ENCODE peak calls at places on chromosomes 4 and X, in eight cellular contexts. U is lower lobe of right lung, W is K562, R is A549, Y is OCI-LY7, K is kidney, Z is right lobe of liver, P is endothelial cell of umbilical vein. F is an unnamed sample. For H3K4me1, the result is how much of the 10 kb centered on the place peaks cover.

GRCh38 chr4:184616633-184617471 is 32.4 kb downstream of the CASP3 start:
- DNase-seq in K (no peak), R (no peak), U (no peak), P (no peak), Y (no peak), Z (no peak), W (no peak), F (no peak)

GRCh38 chr4:38681283-38682066 is 17.5 kb downstream of the KLF3 start:
- DNase-seq in W (no peak), R (no peak), U (no peak), Y (no peak), K (no peak), Z (no peak), P (no peak), F (no peak)

GRCh38 chr4:41428941-41429669 is 108.9 kb upstream of the LIMCH1 start:
- DNase-seq in Z (no peak), Y (no peak), K (no peak), W (no peak), R (no peak), P (no peak), U (no peak), F (no peak)

GRCh38 chr4:176259330-176260090 is 9.5 kb downstream of the ASB5 start:
- DNase-seq in U (no peak), K (no peak), W (no peak), Y (no peak), P (no peak), Z (no peak), R (no peak), F (no peak)

GRCh38 chr4:39319678-39320077 is 46.5 kb downstream of the RFC1 start:
- DNase-seq in K (no peak), Y (no peak), P (peak), Z (no peak), W (no peak), R (peak), U (no peak), F (no peak)

GRCh38 chrX:45771560-45772340 is 571.1 kb upstream of the DIPK2B start:
- DNase-seq in Y (no peak), W (no peak), K (peak), R (no peak), P (peak), U (peak), Z (no peak), F (peak)

GRCh38 chrX:6371353-6371752 is 142.7 kb upstream of the NLGN4X start:
- DNase-seq in P (no peak), W (no peak), Y (no peak), U (no peak), Z (no peak), K (no peak), R (no peak), F (no peak)

GRCh38 chr4:173217727-173218126 is 49.1 kb downstream of the GALNT7 start:
- DNase-seq in Z (no peak), U (no peak), Y (no peak), R (no peak), W (peak), K (no peak), P (peak), F (no peak)

GRCh38 chr4:94469221-94469784 is 17.6 kb downstream of the PDLIM5 start:
- DNase-seq in P (peak), Z (no peak), R (no peak), K (no peak), W (no peak), Y (no peak), U (no peak), F (no peak)

GRCh38 chrX:106997611-106998010 is 2.4 kb downstream of the MORC4 start:
- DNase-seq in Z (no peak), R (no peak), W (no peak), P (no peak), K (no peak), Y (no peak), U (no peak), F (no peak)

GRCh38 chrX:17632942-17633341 is 104.4 kb upstream of the SCML1 start:
- DNase-seq in R (no peak), Y (no peak), K (no peak), U (no peak), P (peak), Z (no peak), W (no peak), F (no peak)

GRCh38 chr4:7347981-7348380 is 86.7 kb downstream of the PSAPL1 start:
- DNase-seq in P (no peak), Y (no peak), R (peak), U (no peak), Z (no peak), K (no peak), W (no peak), F (no peak)

GRCh38 chr4:153782567-153782966 is 6.3 kb downstream of the SFRP2 start:
- DNase-seq in U (no peak), W (no peak), R (no peak), Z (no peak), Y (no peak), K (no peak), P (no peak), F (no peak)

GRCh38 chr4:157389751-157390150 is 169.2 kb downstream of the GRIA2 start:
- DNase-seq in R (no peak), Z (no peak), W (no peak), K (no peak), P (peak), U (no peak), Y (no peak), F (no peak)

DNA sequence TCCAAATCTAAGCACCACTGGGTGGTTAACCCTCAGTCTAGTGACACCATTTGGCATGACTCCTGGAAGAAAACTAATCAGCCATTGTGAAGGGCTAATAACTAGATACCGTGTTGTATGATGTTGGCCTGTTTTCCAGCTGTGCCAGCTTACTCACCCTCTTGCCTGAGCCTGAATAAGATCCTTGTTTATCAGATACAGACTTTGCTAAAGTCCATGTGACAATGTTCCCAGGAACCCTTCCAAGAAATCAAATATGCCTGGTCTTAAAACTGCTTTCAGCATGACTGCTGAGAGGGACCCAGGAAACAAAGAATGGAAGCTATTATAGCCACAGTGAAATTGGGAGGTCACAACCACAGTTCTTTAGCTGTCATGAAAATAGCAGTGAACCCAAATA is 640.8 kb upstream of the INTU start:
- DNase-seq in P (no peak), Z (no peak), W (no peak), R (no peak), Y (no peak), U (no peak), K (no peak), F (no peak)
- H3K4me1 ChIP-seq in P (under half), Z (under half), W (under half), R (under half), Y (under half), U (under half), K (under half), F (under half)

DNA sequence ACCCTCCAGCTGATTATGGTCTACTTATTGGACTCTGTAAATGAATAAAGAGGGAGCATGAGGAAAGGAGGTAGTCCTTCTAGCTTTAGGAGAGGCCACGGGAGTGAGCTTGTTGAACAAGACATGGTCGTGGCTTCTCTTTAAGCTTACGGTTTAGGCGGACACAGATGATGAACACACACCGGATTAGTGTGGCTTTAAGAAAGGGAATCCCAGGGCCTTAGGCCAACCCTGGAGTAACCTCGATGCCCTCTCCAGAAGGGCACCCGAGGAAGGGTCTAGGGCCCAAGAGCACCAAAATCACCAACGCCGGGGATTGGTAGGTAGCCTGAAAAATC is 39.4 kb downstream of the ERVMER34-1 start:
- DNase-seq in P (no peak), Z (no peak), W (no peak), R (no peak), K (no peak), U (no peak), Y (no peak), F (no peak)
- H3K4me3 ChIP-seq in P (peak), Z (peak), W (peak), R (peak), K (peak), U (peak), Y (peak), F (peak)

DNA sequence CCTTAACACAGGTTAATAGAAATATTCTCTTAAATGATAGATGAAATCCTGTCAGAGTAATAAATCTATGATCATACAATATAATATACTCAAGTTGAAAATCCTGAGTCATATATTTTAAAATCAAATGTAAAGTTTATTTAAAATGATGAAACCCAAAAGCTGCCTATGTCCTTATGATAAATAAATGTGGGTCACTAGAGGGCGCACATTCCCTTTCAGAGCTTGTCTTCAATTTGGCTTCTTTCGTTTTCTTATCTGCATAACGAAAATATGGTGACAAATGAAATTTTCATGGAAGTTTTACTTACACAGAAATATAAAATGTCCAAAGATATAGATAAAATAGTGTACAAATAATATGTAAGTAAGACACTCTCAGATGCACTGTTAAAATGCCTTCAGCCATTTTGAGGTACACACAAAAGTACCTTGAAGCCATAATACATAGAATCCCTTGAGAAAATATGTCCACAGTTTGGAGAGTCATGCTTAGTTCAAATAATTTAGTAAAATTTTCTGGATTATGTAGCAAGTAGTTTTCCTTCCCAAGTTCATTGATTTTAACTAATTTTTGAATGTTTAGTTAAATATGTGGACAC is 680.4 kb downstream of the DMD start:
- DNase-seq in K (no peak), Z (no peak), W (peak), R (no peak), P (peak), Y (peak), U (no peak), F (no peak)
- TF ChIP-seq CTCF in K (peak), Z (peak), W (peak), R (peak), P (peak), Y (peak), U (peak), F (peak)

DNA sequence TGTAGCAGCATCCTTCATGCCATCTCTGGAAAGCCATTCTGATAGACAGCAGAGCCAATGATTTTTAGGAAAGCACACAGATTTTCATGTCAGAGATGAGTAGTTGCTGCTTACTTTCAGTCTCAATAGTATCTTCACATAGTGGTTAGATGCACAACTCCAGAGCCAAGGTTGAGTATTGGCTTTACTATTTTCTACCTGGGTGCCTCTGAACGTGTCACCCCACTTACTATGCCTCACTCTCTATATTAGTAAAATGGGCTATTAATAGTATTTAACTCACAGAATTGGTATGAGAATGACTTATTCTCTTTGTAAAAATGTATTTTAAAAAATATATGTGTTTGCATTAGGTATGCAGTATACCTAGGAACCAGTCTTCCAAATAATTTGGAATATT is 108.8 kb upstream of the STIM2 start:
- DNase-seq in R (no peak), K (no peak), W (no peak), Y (no peak), Z (no peak), P (no peak), U (no peak), F (no peak)
- H3K4me1 ChIP-seq in R (under half), K (under half), W (under half), Y (under half), Z (under half), P (under half), U (under half), F (under half)

GRCh38 chr4:2798399-2799301 is 5.8 kb downstream of the SH3BP2 start:
- DNase-seq in P (peak), K (peak), Y (peak), Z (peak), U (peak), W (no peak), R (no peak), F (peak)
- H3K4me3 ChIP-seq in P (no peak), K (no peak), Y (no peak), Z (peak), U (peak), W (no peak), R (no peak), F (peak)

GRCh38 chrX:1486177-1486576 is 33.5 kb upstream of the ASMTL start:
- DNase-seq in K (no peak), U (no peak), Z (peak), Y (no peak), R (no peak), P (no peak), W (no peak), F (no peak)

GRCh38 chrX:1486749-1487361 is 34.1 kb upstream of the ASMTL start:
- DNase-seq in U (no peak), R (no peak), P (no peak), W (no peak), K (peak), Z (peak), Y (no peak), F (peak)

GRCh38 chrX:1485033-1485432 is 32.3 kb upstream of the ASMTL start:
- DNase-seq in K (no peak), Z (peak), U (no peak), W (no peak), R (no peak), P (no peak), Y (no peak), F (no peak)

GRCh38 chrX:1483843-1484637 is 31.3 kb upstream of the ASMTL start:
- DNase-seq in W (no peak), U (no peak), Z (peak), K (no peak), P (no peak), Y (peak), R (no peak), F (no peak)

GRCh38 chrX:1484638-1485019 is 31.9 kb upstream of the ASMTL start:
- DNase-seq in Y (peak), P (no peak), R (no peak), W (no peak), Z (no peak), U (no peak), K (no peak), F (no peak)
- TF ChIP-seq CTCF in Y (no peak), P (no peak), R (no peak), W (no peak), Z (no peak), U (no peak), K (no peak), F (no peak)

DNA sequence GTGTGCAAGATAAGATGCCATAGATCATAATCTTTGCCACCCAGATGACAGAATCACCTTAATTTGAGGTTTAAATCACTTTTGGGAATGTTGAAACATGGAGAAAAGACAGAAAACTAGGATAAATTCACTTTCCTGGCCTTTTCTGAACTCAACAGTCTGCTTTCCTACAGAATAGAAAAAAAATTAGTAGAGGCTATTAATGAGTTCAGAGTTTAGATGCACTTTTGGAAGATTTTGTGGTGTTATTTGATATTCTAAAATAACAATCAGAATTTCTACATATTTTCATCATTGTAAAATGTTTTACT is 195.9 kb downstream of the CAMK2D start:
- DNase-seq in U (no peak), R (no peak), W (no peak), K (no peak), P (no peak), Y (no peak), Z (no peak), F (no peak)
- H3K4me1 ChIP-seq in U (under half), R (under half), W (under half), K (under half), P (under half), Y (half or more), Z (under half), F (half or more)